ENCODE peak calls at places on chromosomes 4 and X, in eight cellular contexts. Z is activated effector memory CD4-positive, alpha-beta T cell treated with Interleukin-2 at 50 U/mL for 16 hours; T is fibroblast of mammary gland; Y is mesenchymal stem cell; G is CD4-positive, alpha-beta T cell; V is AG10803; E is midbrain; P is stimulated activated CD8-positive, alpha-beta memory T cell treated with anti-CD3 and anti-CD28 coated beads, Interleukin-15, amount 100 ng/mL, for 4 hours. Q is an unnamed sample.

GRCh38 chrX:102345916-102346315 is 93.9 kb downstream of the NXF2B start:
- DNase-seq in Z (peak), T (peak), Y (peak), G (peak), V (peak), E (no peak), P (no peak), Q (peak)

GRCh38 chr4:171812377-171813194 is 618 bp upstream of the GALNTL6 start:
- DNase-seq in Z (no peak), T (no peak), Y (peak), G (no peak), V (no peak), E (no peak), P (no peak), Q (peak)

GRCh38 chr4:121534187-121534586 is 153.4 kb upstream of the QRFPR start:
- DNase-seq in Z (no peak), T (no peak), Y (no peak), G (no peak), V (no peak), E (no peak), P (no peak), Q (no peak)

GRCh38 chr4:139528377-139529005 is 27.5 kb downstream of the SETD7 start:
- DNase-seq in Z (no peak), T (peak), Y (peak), G (no peak), V (peak), E (no peak), P (no peak), Q (peak)

GRCh38 chr4:48194986-48195773 is 61.1 kb upstream of the TXK start:
- DNase-seq in Z (no peak), T (peak), Y (peak), G (no peak), V (peak), E (no peak), P (no peak), Q (no peak)

GRCh38 chr4:74109894-74110605 is 11.1 kb upstream of the CXCL2 start:
- DNase-seq in Z (no peak), T (peak), Y (peak), G (no peak), V (peak), E (no peak), P (no peak), Q (no peak)

GRCh38 chrX:108735680-108736508 is 469 bp downstream of the IRS4 start:
- DNase-seq in Z (no peak), T (no peak), Y (peak), G (no peak), V (no peak), E (no peak), P (no peak), Q (peak)

GRCh38 chr4:100880012-100880411 is 362.2 kb upstream of the EMCN start:
- DNase-seq in Z (no peak), T (no peak), Y (no peak), G (no peak), V (no peak), E (no peak), P (no peak), Q (no peak)

GRCh38 chrX:103734125-103734760 is 23.5 kb downstream of the TMEM31 start:
- DNase-seq in Z (no peak), T (peak), Y (no peak), G (no peak), V (peak), E (no peak), P (no peak), Q (no peak)

GRCh38 chrX:73446831-73447230 is at the start of gene CDX4:
- DNase-seq in Z (no peak), T (no peak), Y (no peak), G (no peak), V (no peak), E (no peak), P (no peak), Q (no peak)

GRCh38 chr4:40749717-40750460 is at the start of gene NSUN7:
- DNase-seq in Z (no peak), T (no peak), Y (peak), G (peak), V (peak), E (no peak), P (no peak), Q (peak)

GRCh38 chr4:3471886-3472285 is 8.8 kb downstream of the DOK7 start:
- DNase-seq in Z (no peak), T (no peak), Y (no peak), G (no peak), V (no peak), E (no peak), P (no peak), Q (no peak)

GRCh38 chr4:69744157-69744478 is 16.3 kb downstream of the SULT1B1 start:
- DNase-seq in Z (no peak), T (no peak), Y (no peak), G (no peak), V (no peak), E (no peak), P (no peak), Q (no peak)

GRCh38 chr4:4330794-4331193 is 40.7 kb downstream of the ZBTB49 start:
- DNase-seq in Z (no peak), T (no peak), Y (no peak), G (no peak), V (no peak), E (no peak), P (no peak), Q (no peak)

GRCh38 chrX:37353646-37354045 is 4.5 kb downstream of the PRRG1 start:
- DNase-seq in Z (no peak), T (no peak), Y (no peak), G (no peak), V (no peak), E (no peak), P (no peak), Q (no peak)